ENCODE peak calls at places on chromosomes 11 and 22, in four cellular contexts. D is spleen, N is tibial nerve, K is brain microvascular endothelial cell. U is an unnamed sample.

GRCh38 chr11:102225689-102226562 is 91.4 kb upstream of the BIRC3 start:
- DNase-seq in D (no peak), N (no peak), K (peak), U (no peak)

GRCh38 chr22:20615021-20615420 is 107.6 kb downstream of the MED15 start:
- DNase-seq in D (no peak), N (no peak), K (no peak), U (no peak)

GRCh38 chr11:46898396-46899095 is 19.8 kb downstream of the LRP4 start:
- DNase-seq in D (no peak), N (no peak), K (no peak), U (no peak)

GRCh38 chr11:125093502-125093901 is 17.9 kb downstream of the TMEM218 start:
- DNase-seq in D (no peak), N (no peak), K (no peak), U (no peak)

GRCh38 chr22:26273011-26273675 is 103.9 kb downstream of the SEZ6L start:
- DNase-seq in D (no peak), N (no peak), K (no peak), U (no peak)

GRCh38 chr11:92627615-92628201 is 341.7 kb upstream of the MTNR1B start:
- DNase-seq in D (no peak), N (no peak), K (peak), U (no peak)

GRCh38 chr11:10920205-10920604 is 62.4 kb upstream of the ZBED5 start:
- DNase-seq in D (no peak), N (no peak), K (peak), U (no peak)

GRCh38 chr11:9808943-9809342 is 145.1 kb downstream of the SWAP70 start:
- DNase-seq in D (no peak), N (no peak), K (peak), U (no peak)

GRCh38 chr11:128400382-128401203 is 186.8 kb downstream of the ETS1 start:
- DNase-seq in D (no peak), N (no peak), K (peak), U (no peak)
- H3K27ac ChIP-seq in D (no peak), N (no peak), K (no peak), U (no peak)

DNA sequence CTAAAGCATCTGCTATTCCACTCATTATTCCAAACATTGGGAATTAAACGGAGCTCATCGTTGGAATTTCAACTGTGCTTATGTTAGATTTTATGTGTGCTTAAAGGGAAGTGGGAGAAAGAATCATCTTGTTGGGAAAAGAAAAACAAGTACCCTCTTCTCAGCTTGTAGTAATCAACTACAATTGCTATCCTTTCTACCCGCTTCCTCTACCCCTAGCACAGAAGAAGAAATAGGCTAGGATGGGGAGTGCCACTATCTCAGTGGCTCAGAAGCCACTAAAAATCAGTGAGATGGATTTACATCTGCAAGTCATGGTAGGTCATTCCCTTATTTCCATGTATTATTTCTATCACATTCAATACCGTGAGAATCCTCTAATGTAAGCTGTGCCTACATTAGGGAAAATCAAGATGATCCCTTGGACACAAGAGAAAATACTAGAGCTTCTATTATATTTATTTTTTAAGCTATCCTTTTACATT is 97.9 kb upstream of the CD44 start:
- DNase-seq in D (no peak), N (no peak), K (no peak), U (no peak)
- H3K27ac ChIP-seq in D (no peak), N (no peak), K (no peak), U (no peak)

DNA sequence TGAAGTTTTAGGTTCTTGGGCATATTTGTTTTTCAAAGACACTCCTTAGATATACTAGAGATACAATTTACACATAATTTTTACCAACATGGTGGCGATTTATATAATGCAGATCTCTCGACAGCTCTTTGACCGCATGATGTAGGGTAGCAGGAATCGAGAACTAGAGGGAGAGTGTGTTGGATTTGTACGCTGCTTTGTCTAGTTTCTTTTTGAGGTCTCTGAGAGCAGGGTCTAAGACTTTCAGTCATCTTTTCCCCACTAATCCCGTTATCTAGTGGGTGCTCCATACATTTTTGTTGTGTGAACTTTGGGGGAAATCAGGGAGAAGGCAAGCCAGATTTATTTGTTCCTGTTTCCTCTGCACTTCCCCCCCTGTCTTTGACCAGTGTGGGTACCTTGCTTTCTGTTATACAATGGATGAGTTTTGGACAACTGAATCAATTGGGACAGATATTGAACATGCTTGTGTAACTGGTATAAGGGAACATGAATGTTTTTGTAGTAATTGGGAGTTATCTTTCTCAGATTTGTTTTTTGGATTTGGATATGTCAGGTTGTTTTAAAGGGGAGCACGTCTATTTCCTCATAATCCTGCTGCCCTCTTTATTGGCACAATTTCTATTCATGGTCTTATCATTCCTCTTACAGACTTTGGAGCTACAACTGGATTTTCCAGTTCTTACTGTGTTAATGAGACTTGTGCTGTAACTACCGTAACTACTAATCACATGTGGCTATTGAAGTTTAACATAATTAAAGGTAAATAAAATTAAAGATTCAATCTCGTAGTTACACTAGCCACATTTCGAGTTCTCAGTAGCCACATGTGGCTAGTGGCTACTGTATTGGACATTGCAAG is 1.7 kb downstream of the FDX1 start:
- DNase-seq in D (no peak), N (no peak), K (no peak), U (no peak)
- H3K27ac ChIP-seq in D (no peak), N (peak), K (no peak), U (no peak)

DNA sequence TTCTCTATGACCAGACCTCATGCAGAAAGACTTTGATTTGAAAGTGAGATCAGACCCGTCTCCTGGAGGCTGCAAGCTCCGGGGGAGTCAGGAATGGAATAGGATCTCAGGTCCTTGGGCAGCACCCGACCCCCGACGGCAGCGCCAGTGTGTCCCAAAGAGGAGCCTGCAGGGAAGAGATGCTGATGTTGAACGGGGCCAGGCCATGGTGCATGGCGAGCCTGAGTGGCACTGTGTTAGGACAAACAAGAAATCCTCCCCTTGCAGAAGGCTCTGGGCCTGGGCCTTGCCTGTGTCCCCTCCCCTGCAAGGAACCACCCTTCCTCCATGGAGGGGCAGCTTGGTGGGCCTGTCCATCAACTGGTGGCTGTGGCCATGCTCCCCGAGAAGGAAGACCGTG is 20.1 kb upstream of the SYT8 start:
- DNase-seq in D (no peak), N (no peak), K (no peak), U (no peak)
- H3K27ac ChIP-seq in D (no peak), N (peak), K (no peak), U (no peak)

DNA sequence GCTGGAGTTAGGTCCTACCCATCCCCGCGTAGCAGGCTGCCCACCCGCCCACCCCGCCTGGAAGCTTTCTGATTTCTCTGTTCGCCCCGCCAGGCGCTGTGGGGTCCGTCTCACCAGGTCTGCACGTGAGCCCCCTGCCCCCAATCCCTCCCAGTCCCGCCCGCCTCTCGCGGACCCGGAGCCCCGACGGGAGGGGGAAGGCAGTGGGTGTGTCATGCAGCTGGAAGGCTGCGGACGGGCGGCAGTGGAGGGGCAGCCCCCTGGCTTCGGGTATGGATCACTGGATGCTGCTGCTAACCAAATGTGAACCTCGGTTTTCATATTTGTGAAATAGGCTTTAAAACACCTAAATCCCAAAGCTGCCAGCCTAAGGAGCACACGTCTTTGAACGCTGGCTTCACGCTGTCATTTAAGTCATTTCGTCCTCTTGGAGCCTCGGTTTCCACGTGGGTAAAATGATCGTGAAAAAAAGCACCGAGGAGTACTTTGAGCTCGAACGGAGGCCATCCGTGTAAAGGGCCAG is 568 bp upstream of the BIK start:
- DNase-seq in D (no peak), N (no peak), K (no peak), U (no peak)
- H3K27ac ChIP-seq in D (no peak), N (no peak), K (no peak), U (no peak)

DNA sequence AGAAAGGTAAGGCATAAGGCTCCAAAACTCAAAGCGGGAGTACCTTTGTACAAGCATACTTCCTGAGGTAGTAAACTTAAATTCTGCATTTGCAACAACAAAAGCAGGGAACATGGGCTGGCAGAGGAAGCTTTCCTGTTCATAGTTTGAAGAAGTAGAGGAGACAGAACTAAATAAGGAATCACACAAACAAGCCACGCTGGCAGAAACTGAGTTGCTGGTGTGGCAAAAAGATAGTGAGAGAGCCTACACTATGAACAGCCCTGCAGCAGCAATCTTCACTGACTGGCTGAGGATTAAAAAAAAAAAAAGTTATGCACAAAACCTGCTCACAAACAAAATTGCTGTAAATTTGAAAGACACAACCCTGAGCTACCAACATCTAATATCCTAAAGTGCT is 46.5 kb downstream of the FCHSD2 start:
- DNase-seq in D (no peak), N (no peak), K (peak), U (no peak)
- H3K27ac ChIP-seq in D (peak), N (peak), K (no peak), U (no peak)

DNA sequence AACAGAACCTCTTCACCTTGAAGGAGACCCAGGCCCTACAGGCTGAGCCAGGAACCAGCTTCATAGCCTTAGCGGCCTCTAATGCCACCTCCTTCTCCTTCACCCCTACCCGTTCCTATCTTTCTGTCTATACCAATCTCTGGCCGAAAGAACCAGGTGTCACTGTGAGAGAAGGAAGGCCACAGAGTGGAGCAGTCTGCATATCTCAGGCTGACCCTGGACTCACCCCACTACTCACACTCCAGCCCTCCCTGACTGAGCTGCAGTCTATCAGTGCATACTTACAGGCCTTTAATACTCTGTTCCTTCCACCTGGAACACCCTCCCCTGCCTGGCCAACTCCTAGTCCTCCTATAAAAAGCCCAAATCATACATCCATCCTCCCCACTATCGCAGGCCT is 32.7 kb downstream of the ARAP1 start:
- DNase-seq in D (no peak), N (no peak), K (no peak), U (no peak)
- H3K27ac ChIP-seq in D (no peak), N (peak), K (no peak), U (no peak)